ENCODE peak calls at places on chromosomes 1 and 21, in ten cellular contexts. H, X, U, C, R, Y, V, F, Z and D are unnamed samples.

GRCh38 chr1:109610609-109611307 is 8.7 kb downstream of the GNAT2 start:
- DNase-seq in H (peak; percentile 66), X (no peak), U (no peak), C (peak; percentile 88), R (no peak), Y (no peak), V (peak; percentile 26), F (no peak), Z (no peak), D (no peak)

GRCh38 chr1:39689635-39690034 is 1.6 kb downstream of the HPCAL4 start:
- DNase-seq in H (no peak), X (no peak), U (no peak), C (no peak), R (no peak), Y (no peak), V (no peak), F (no peak), Z (no peak), D (no peak)

GRCh38 chr1:100391675-100392074 is 39.4 kb downstream of the CDC14A start:
- DNase-seq in H (no peak), X (no peak), U (no peak), C (no peak), R (no peak), Y (no peak), V (no peak), F (no peak), Z (peak; percentile 42), D (peak; percentile 26)

GRCh38 chr21:44426663-44427191 is 28.6 kb upstream of the LRRC3 start:
- DNase-seq in H (peak; percentile 43), X (no peak), U (no peak), C (no peak), R (no peak), Y (no peak), V (no peak), F (no peak), Z (no peak), D (peak; percentile 13)

GRCh38 chr1:30524840-30525617 is 198.4 kb downstream of the MATN1 start:
- DNase-seq in H (peak; percentile 38), X (no peak), U (no peak), C (no peak), R (no peak), Y (no peak), V (no peak), F (no peak), Z (no peak), D (no peak)

GRCh38 chr1:164720329-164721036 is 161.5 kb downstream of the PBX1 start:
- DNase-seq in H (no peak), X (no peak), U (no peak), C (no peak), R (no peak), Y (no peak), V (no peak), F (no peak), Z (no peak), D (no peak)

GRCh38 chr1:95139039-95139438 is 21.9 kb downstream of the TLCD4 start:
- DNase-seq in H (no peak), X (no peak), U (no peak), C (no peak), R (no peak), Y (no peak), V (peak; percentile 52), F (no peak), Z (no peak), D (no peak)

GRCh38 chr1:77228836-77229235 is 9.6 kb upstream of the PIGK start:
- DNase-seq in H (no peak), X (no peak), U (no peak), C (no peak), R (no peak), Y (no peak), V (peak; percentile 9), F (no peak), Z (no peak), D (no peak)

GRCh38 chr1:147897789-147898188 is 4.8 kb upstream of the GJA8 start:
- DNase-seq in H (no peak), X (no peak), U (no peak), C (no peak), R (no peak), Y (no peak), V (no peak), F (no peak), Z (no peak), D (no peak)

GRCh38 chr1:157952601-157953000 is 40.8 kb upstream of the KIRREL1 start:
- DNase-seq in H (no peak), X (no peak), U (no peak), C (no peak), R (peak; percentile 71), Y (no peak), V (no peak), F (no peak), Z (no peak), D (no peak)

GRCh38 chr1:175287377-175287776 is 94.8 kb upstream of the KIAA0040 start:
- DNase-seq in H (no peak), X (no peak), U (no peak), C (no peak), R (no peak), Y (no peak), V (no peak), F (no peak), Z (no peak), D (no peak)

GRCh38 chr1:208652300-208653160 is 408.3 kb upstream of the PLXNA2 start:
- DNase-seq in H (peak; percentile 86), X (peak; percentile 45), U (no peak), C (peak; percentile 86), R (peak; percentile 50), Y (peak; percentile 23), V (peak; percentile 54), F (peak; percentile 16), Z (peak; percentile 63), D (no peak)

GRCh38 chr1:18373882-18374493 is 106.7 kb upstream of the KLHDC7A start:
- DNase-seq in H (peak; percentile 95), X (peak; percentile 52), U (no peak), C (peak; percentile 75), R (peak; percentile 27), Y (no peak), V (no peak), F (no peak), Z (no peak), D (no peak)

DNA sequence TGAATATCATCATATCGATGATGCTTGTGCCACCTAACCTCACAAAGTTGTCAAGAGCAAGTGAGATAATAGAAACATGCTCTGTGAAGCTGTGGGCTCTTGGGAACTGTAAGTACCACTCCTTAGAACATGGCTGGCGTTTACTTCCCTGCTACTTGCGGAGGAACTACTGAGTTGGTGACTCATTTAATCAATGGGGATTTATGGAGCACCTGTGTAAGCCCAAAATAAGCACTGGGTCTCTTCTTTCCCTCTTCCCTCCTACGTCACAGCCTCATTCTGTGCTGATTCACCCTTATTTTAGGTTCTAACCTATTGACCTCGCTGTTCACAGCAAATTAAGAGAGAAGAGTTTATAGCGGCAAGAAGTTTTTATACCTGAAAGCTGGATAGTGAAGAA is 52.9 kb downstream of the PRDM2 start:
- DNase-seq in H (no peak), X (no peak), U (no peak), C (no peak), R (no peak), Y (no peak), V (no peak), F (no peak), Z (no peak), D (no peak)
- H3K27ac ChIP-seq in H (no peak overlapping the region), X (no peak overlapping the region), U (no peak overlapping the region), C (no peak overlapping the region), R (no peak overlapping the region), Y (no peak overlapping the region), V (no peak overlapping the region), F (peak overlapping the region; percentile 93), Z (no peak overlapping the region), D (no peak overlapping the region)

DNA sequence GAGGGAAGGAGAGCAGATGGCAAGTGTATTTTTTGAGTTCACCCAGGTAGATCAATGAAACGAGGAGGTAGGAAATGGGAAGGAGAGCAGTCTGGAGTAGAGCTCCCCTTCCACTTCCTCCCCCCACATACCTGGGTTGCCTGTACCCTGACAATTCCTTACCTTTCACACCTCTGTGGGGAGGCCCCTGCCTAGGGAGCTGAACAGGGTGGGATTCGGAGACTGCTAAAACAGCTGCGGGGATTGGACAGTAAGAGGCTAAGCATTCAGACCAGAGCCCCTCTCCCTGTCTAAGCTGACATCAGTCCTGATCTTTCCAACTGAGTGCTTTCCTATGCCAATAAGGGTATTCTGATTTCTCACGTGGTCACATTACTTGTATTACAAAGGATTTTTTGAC is 14.5 kb downstream of the RCSD1 start:
- DNase-seq in H (peak; percentile 39), X (no peak), U (no peak), C (no peak), R (no peak), Y (no peak), V (no peak), F (no peak), Z (no peak), D (no peak)
- H3K4me1 ChIP-seq in H (no peaks in the 10 kb centered on the region), X (peaks cover 4% of the 10 kb centered on the region), U (peaks cover 76% of the 10 kb centered on the region), C (peaks cover 16% of the 10 kb centered on the region), R (no peaks in the 10 kb centered on the region), Y (no peaks in the 10 kb centered on the region), V (peaks cover 3% of the 10 kb centered on the region), F (peaks cover 41% of the 10 kb centered on the region), Z (peaks cover 14% of the 10 kb centered on the region), D (peaks cover 80% of the 10 kb centered on the region)

GRCh38 chr1:153545067-153546055 is at the start of gene S100A4:
- DNase-seq in H (peak; percentile 98), X (peak; percentile 85), U (peak; percentile 75), C (peak; percentile 98), R (peak; percentile 99), Y (peak; percentile 87), V (peak; percentile 92), F (peak; percentile 92), Z (peak; percentile 98), D (peak; percentile 83)

GRCh38 chr1:153541641-153542569 is 1.2 kb upstream of the S100A5 start:
- DNase-seq in H (no peak), X (no peak), U (no peak), C (no peak), R (no peak), Y (no peak), V (no peak), F (no peak), Z (no peak), D (no peak)

GRCh38 chr1:153543738-153544135 is 1.9 kb downstream of the S100A4 start:
- DNase-seq in H (no peak), X (no peak), U (no peak), C (no peak), R (no peak), Y (no peak), V (no peak), F (no peak), Z (no peak), D (no peak)

GRCh38 chr1:153544453-153545066 is 1.0 kb downstream of the S100A4 start:
- DNase-seq in H (no peak), X (no peak), U (no peak), C (no peak), R (no peak), Y (no peak), V (no peak), F (no peak), Z (no peak), D (no peak)

GRCh38 chr1:153542956-153543737 is 2.4 kb upstream of the S100A5 start:
- DNase-seq in H (no peak), X (no peak), U (no peak), C (no peak), R (no peak), Y (no peak), V (no peak), F (no peak), Z (no peak), D (no peak)
- H3K27ac ChIP-seq in H (no peak overlapping the region), X (no peak overlapping the region), U (peak overlapping the region; percentile 76), C (no peak overlapping the region), R (no peak overlapping the region), Y (peak overlapping the region; percentile 97), V (no peak overlapping the region), F (no peak overlapping the region), Z (no peak overlapping the region), D (peak overlapping the region; percentile 11)

GRCh38 chr1:183058835-183059234 is 35.6 kb downstream of the LAMC1 start:
- DNase-seq in H (no peak), X (no peak), U (no peak), C (no peak), R (no peak), Y (no peak), V (no peak), F (no peak), Z (no peak), D (no peak)
- H3K4me1 ChIP-seq in H (peaks cover 7% of the 10 kb centered on the region), X (peaks cover 2% of the 10 kb centered on the region), U (no peaks in the 10 kb centered on the region), C (no peaks in the 10 kb centered on the region), R (no peaks in the 10 kb centered on the region), Y (peaks cover 46% of the 10 kb centered on the region), V (peaks cover 20% of the 10 kb centered on the region), F (peaks cover 96% of the 10 kb centered on the region), Z (peaks cover 14% of the 10 kb centered on the region), D (no peaks in the 10 kb centered on the region)